ENCODE peak calls at places on chromosomes 2 and 18, in ten cellular contexts. B is effector CD4-positive, alpha-beta T cell; J is foreskin fibroblast; P is fibroblast of lung; A is MV-4-11; U is GM12865; K is activated CD8-positive, alpha-beta memory T cell treated with anti-CD3 and anti-CD28 coated beads, Interleukin-2, amount 50 U/mL, for 4 hours; W is C1 segment of cervical spinal cord; V is A549; E is GM03348. H is an unnamed sample.

GRCh38 chr2:231069379-231070054 is 12.8 kb downstream of the PSMD1 start:
- DNase-seq in B (no peak), J (peak; percentile 34), P (peak; percentile 80), A (no peak), U (no peak), K (no peak), W (no peak), V (no peak), E (peak; percentile 30), H (no peak)

GRCh38 chr2:200353873-200354272 is 47.4 kb downstream of the SPATS2L start:
- DNase-seq in B (no peak), J (no peak), P (peak; percentile 55), A (no peak), U (no peak), K (no peak), W (no peak), V (no peak), E (no peak), H (no peak)

GRCh38 chr2:132412021-132412420 is 4.6 kb upstream of the GPR39 start:
- DNase-seq in B (no peak), J (no peak), P (no peak), A (no peak), U (no peak), K (no peak), W (no peak), V (no peak), E (no peak), H (no peak)

GRCh38 chr2:933734-934295 is 16.8 kb upstream of the SNTG2 start:
- DNase-seq in B (no peak), J (no peak), P (no peak), A (no peak), U (no peak), K (no peak), W (no peak), V (no peak), E (no peak), H (no peak)

GRCh38 chr2:143473206-143473605 is 344.0 kb downstream of the ARHGAP15 start:
- DNase-seq in B (no peak), J (peak; percentile 22), P (peak; percentile 77), A (no peak), U (no peak), K (no peak), W (no peak), V (no peak), E (peak; percentile 60), H (peak; percentile 67)

GRCh38 chr2:237512774-237513466 is 25.9 kb downstream of the MLPH start:
- DNase-seq in B (peak; percentile 66), J (peak; percentile 74), P (peak; percentile 77), A (peak; percentile 77), U (peak; percentile 90), K (peak; percentile 78), W (peak; percentile 72), V (peak; percentile 72), E (peak; percentile 93), H (peak; percentile 86)

GRCh38 chr2:36452279-36452678 is 96.7 kb downstream of the CRIM1 start:
- DNase-seq in B (no peak), J (peak; percentile 53), P (peak; percentile 74), A (no peak), U (no peak), K (no peak), W (no peak), V (no peak), E (peak; percentile 41), H (peak; percentile 61)

GRCh38 chr2:170929686-170930050 is 615 bp downstream of the GORASP2 start:
- DNase-seq in B (peak; percentile 11), J (peak; percentile 26), P (peak; percentile 45), A (no peak), U (peak; percentile 70), K (peak; percentile 42), W (no peak), V (peak; percentile 52), E (peak; percentile 61), H (peak; percentile 38)

GRCh38 chr2:144137705-144138428 is 382.1 kb downstream of the ZEB2 start:
- DNase-seq in B (no peak), J (peak; percentile 50), P (peak; percentile 73), A (peak; percentile 69), U (no peak), K (no peak), W (no peak), V (no peak), E (no peak), H (peak; percentile 77)

GRCh38 chr2:234102112-234102511 is 51.6 kb downstream of the SPP2 start:
- DNase-seq in B (no peak), J (no peak), P (no peak), A (no peak), U (no peak), K (no peak), W (no peak), V (no peak), E (no peak), H (no peak)

GRCh38 chr18:48997985-48998831 is 47.4 kb upstream of the SMAD7 start:
- DNase-seq in B (no peak), J (peak; percentile 95), P (peak; percentile 98), A (peak; percentile 75), U (no peak), K (no peak), W (peak; percentile 63), V (peak; percentile 91), E (peak; percentile 96), H (peak; percentile 100)

GRCh38 chr18:3723554-3723953 is 273.6 kb downstream of the TGIF1 start:
- DNase-seq in B (no peak), J (no peak), P (no peak), A (no peak), U (no peak), K (no peak), W (no peak), V (no peak), E (no peak), H (no peak)

GRCh38 chr2:23423062-23423872 is 38.3 kb downstream of the KLHL29 start:
- DNase-seq in B (no peak), J (no peak), P (no peak), A (no peak), U (no peak), K (no peak), W (no peak), V (no peak), E (no peak), H (no peak)

GRCh38 chr2:218820746-218821369 is 10.7 kb downstream of the PRKAG3 start:
- DNase-seq in B (no peak), J (no peak), P (no peak), A (no peak), U (no peak), K (no peak), W (no peak), V (no peak), E (no peak), H (no peak)

GRCh38 chr2:206084468-206084869 is 1.5 kb downstream of the INO80D start:
- DNase-seq in B (no peak), J (peak; percentile 83), P (peak; percentile 83), A (peak; percentile 69), U (peak; percentile 24), K (no peak), W (peak; percentile 71), V (peak; percentile 61), E (peak; percentile 87), H (peak; percentile 90)

GRCh38 chr2:64941143-64941542 is 48.1 kb upstream of the SLC1A4 start:
- DNase-seq in B (no peak), J (no peak), P (no peak), A (no peak), U (no peak), K (no peak), W (no peak), V (no peak), E (no peak), H (no peak)

GRCh38 chr18:35324926-35325655 is 19.1 kb downstream of the ZNF24 start:
- DNase-seq in B (no peak), J (peak; percentile 29), P (peak; percentile 19), A (no peak), U (no peak), K (no peak), W (no peak), V (no peak), E (no peak), H (peak; percentile 51)

GRCh38 chr18:34121157-34121807 is 103.4 kb downstream of the NOL4 start:
- DNase-seq in B (no peak), J (no peak), P (peak; percentile 76), A (no peak), U (peak; percentile 15), K (no peak), W (no peak), V (no peak), E (peak; percentile 5), H (no peak)

GRCh38 chr2:168029071-168029470 is 218.3 kb downstream of the STK39 start:
- DNase-seq in B (no peak), J (no peak), P (no peak), A (no peak), U (no peak), K (no peak), W (no peak), V (no peak), E (no peak), H (no peak)

GRCh38 chr18:62834715-62835114 is 119.4 kb downstream of the PHLPP1 start:
- DNase-seq in B (no peak), J (no peak), P (no peak), A (no peak), U (no peak), K (no peak), W (no peak), V (no peak), E (no peak), H (no peak)

GRCh38 chr2:2041256-2041824 is 289.7 kb downstream of the MYT1L start:
- DNase-seq in B (no peak), J (no peak), P (no peak), A (no peak), U (no peak), K (no peak), W (no peak), V (no peak), E (no peak), H (no peak)

GRCh38 chr18:248053-248452 is 19.8 kb downstream of the THOC1 start:
- DNase-seq in B (no peak), J (no peak), P (no peak), A (no peak), U (no peak), K (no peak), W (no peak), V (no peak), E (no peak), H (no peak)

GRCh38 chr2:188297983-188298382 is 6.3 kb downstream of the GULP1 start:
- DNase-seq in B (no peak), J (no peak), P (no peak), A (no peak), U (no peak), K (no peak), W (no peak), V (no peak), E (no peak), H (no peak)

GRCh38 chr2:183078163-183078466 is 432 bp upstream of the DUSP19 start:
- DNase-seq in B (no peak), J (no peak), P (no peak), A (peak; percentile 27), U (no peak), K (no peak), W (peak; percentile 37), V (peak; percentile 45), E (no peak), H (no peak)

GRCh38 chr18:22067109-22067508 is 102.3 kb upstream of the GATA6 start:
- DNase-seq in B (no peak), J (no peak), P (no peak), A (no peak), U (no peak), K (no peak), W (no peak), V (no peak), E (no peak), H (no peak)

GRCh38 chr2:65436825-65437221 is 4.4 kb upstream of the SPRED2 start:
- DNase-seq in B (no peak), J (no peak), P (no peak), A (peak; percentile 79), U (peak; percentile 91), K (no peak), W (no peak), V (no peak), E (peak; percentile 46), H (no peak)

GRCh38 chr2:2219984-2220383 is 111.1 kb downstream of the MYT1L start:
- DNase-seq in B (no peak), J (no peak), P (no peak), A (no peak), U (no peak), K (no peak), W (no peak), V (no peak), E (no peak), H (no peak)

GRCh38 chr2:180033993-180034894 is 27.1 kb upstream of the CWC22 start:
- DNase-seq in B (no peak), J (peak; percentile 83), P (peak; percentile 63), A (peak; percentile 3), U (no peak), K (no peak), W (no peak), V (no peak), E (no peak), H (peak; percentile 16)

H was measured in EL.